ENCODE peak calls at places on chromosome 2, in nine cellular contexts. U is SJSA1; F is tibial nerve; T is tibial artery; A is PC-3; C is neural progenitor cell; I is uterus; Z is stomach; H is CD4-positive, alpha-beta memory T cell. X is an unnamed sample.
A peak's percentile ranks its signal among the peaks of the same experiment; 100 is the strongest.

GRCh38 chr2:6978991-6979390 is 61.8 kb downstream of the RNF144A start:
- DNase-seq in U (no peak), F (no peak), T (no peak), A (no peak), C (no peak), I (no peak), Z (no peak), H (no peak), X (no peak)

GRCh38 chr2:241114836-241115235 is 12.7 kb upstream of the MTERF4 start:
- DNase-seq in U (no peak), F (no peak), T (no peak), A (no peak), C (no peak), I (no peak), Z (no peak), H (no peak), X (no peak)

GRCh38 chr2:182164686-182165085 is 179.0 kb downstream of the PPP1R1C start:
- DNase-seq in U (no peak), F (no peak), T (no peak), A (no peak), C (no peak), I (no peak), Z (no peak), H (no peak), X (no peak)

GRCh38 chr2:31318360-31319336 is 84.7 kb downstream of the EHD3 start:
- DNase-seq in U (peak; percentile 82), F (no peak), T (peak; percentile 48), A (no peak), C (no peak), I (no peak), Z (no peak), H (peak; percentile 15), X (no peak)

GRCh38 chr2:99729104-99729503 is 239.3 kb upstream of the REV1 start:
- DNase-seq in U (no peak), F (no peak), T (no peak), A (no peak), C (no peak), I (no peak), Z (no peak), H (no peak), X (no peak)

GRCh38 chr2:179528576-179529069 is 264.0 kb upstream of the SESTD1 start:
- DNase-seq in U (no peak), F (no peak), T (no peak), A (no peak), C (no peak), I (no peak), Z (no peak), H (no peak), X (no peak)

GRCh38 chr2:168935810-168936581 is 34.9 kb downstream of the G6PC2 start:
- DNase-seq in U (no peak), F (no peak), T (no peak), A (peak; percentile 8), C (no peak), I (no peak), Z (no peak), H (no peak), X (no peak)

GRCh38 chr2:160308915-160309314 is 108.8 kb upstream of the ITGB6 start:
- DNase-seq in U (peak; percentile 95), F (no peak), T (no peak), A (peak; percentile 64), C (no peak), I (no peak), Z (no peak), H (no peak), X (no peak)

GRCh38 chr2:131056204-131056975 is 36.9 kb downstream of the FAM168B start:
- DNase-seq in U (peak; percentile 25), F (no peak), T (no peak), A (no peak), C (no peak), I (no peak), Z (no peak), H (no peak), X (no peak)

GRCh38 chr2:86645752-86646151 is 22.1 kb upstream of the RNF103 start:
- DNase-seq in U (no peak), F (no peak), T (no peak), A (no peak), C (no peak), I (no peak), Z (no peak), H (no peak), X (no peak)
- H3K27ac ChIP-seq in U (no peak overlapping the region), F (no peak overlapping the region), T (no peak overlapping the region), A (no peak overlapping the region), C (no peak overlapping the region), I (no peak overlapping the region), Z (no peak overlapping the region), H (no peak overlapping the region), X (no peak overlapping the region)

DNA sequence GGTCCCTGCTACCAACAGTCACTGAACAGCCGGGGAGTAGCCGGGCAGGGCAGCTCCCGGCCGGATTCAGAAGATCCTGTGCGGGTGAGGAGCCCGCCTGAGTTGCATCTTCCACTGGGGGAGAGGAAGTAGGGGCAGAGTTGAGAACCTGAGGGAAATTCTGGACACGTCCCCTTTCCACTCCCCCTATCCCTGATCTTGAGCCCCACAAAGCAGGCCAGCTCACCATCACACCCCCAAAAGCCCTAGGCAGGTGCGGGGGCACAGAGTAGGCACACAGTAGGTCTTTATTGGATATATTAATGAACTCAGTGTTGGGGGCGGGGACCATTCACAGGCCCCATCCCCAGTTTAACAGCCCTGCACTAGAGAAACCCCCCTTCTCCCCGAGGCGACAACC is 81.9 kb upstream of the UXS1 start:
- DNase-seq in U (no peak), F (no peak), T (no peak), A (no peak), C (no peak), I (no peak), Z (no peak), H (no peak), X (no peak)
- H3K27ac ChIP-seq in U (no peak overlapping the region), F (no peak overlapping the region), T (no peak overlapping the region), A (no peak overlapping the region), C (no peak overlapping the region), I (no peak overlapping the region), Z (no peak overlapping the region), H (no peak overlapping the region), X (no peak overlapping the region)

GRCh38 chr2:95053543-95053942 is 28.0 kb downstream of the MAL start:
- DNase-seq in U (no peak), F (no peak), T (no peak), A (no peak), C (no peak), I (no peak), Z (no peak), H (no peak), X (no peak)
- H3K27ac ChIP-seq in U (no peak overlapping the region), F (peak overlapping the region; percentile 0), T (no peak overlapping the region), A (no peak overlapping the region), C (no peak overlapping the region), I (no peak overlapping the region), Z (no peak overlapping the region), H (no peak overlapping the region), X (peak overlapping the region; percentile 64)

GRCh38 chr2:102278720-102279390 is 32.5 kb upstream of the IL1RL1 start:
- DNase-seq in U (no peak), F (no peak), T (no peak), A (no peak), C (peak; percentile 25), I (no peak), Z (no peak), H (no peak), X (no peak)
- H3K27ac ChIP-seq in U (no peak overlapping the region), F (no peak overlapping the region), T (no peak overlapping the region), A (no peak overlapping the region), C (peak overlapping the region; percentile 32), I (no peak overlapping the region), Z (no peak overlapping the region), H (no peak overlapping the region), X (no peak overlapping the region)

DNA sequence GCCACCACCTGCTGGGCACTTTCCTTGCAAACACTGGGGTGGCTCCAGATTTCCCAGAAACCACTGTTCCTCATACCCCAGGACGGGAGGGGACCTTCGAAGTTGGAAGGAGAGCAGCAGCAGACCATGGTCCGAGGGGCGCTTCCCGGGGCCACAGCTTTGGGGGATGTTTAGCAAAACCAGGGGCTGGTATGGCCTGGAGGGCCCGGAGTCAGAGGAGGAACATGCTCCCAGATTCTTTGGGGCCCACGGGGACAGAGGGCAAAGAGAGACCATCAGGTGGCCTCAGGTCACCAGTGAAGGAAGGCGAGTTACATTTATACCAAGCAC is 25.3 kb downstream of the HS6ST1 start:
- DNase-seq in U (no peak), F (no peak), T (no peak), A (no peak), C (no peak), I (no peak), Z (no peak), H (no peak), X (no peak)
- H3K27ac ChIP-seq in U (no peak overlapping the region), F (no peak overlapping the region), T (no peak overlapping the region), A (no peak overlapping the region), C (no peak overlapping the region), I (no peak overlapping the region), Z (peak overlapping the region; percentile 29), H (no peak overlapping the region), X (peak overlapping the region; percentile 53)

GRCh38 chr2:110675679-110676078 is 2.2 kb downstream of the BUB1 start:
- DNase-seq in U (no peak), F (no peak), T (no peak), A (peak; percentile 38), C (no peak), I (no peak), Z (no peak), H (no peak), X (no peak)
- H3K27ac ChIP-seq in U (no peak overlapping the region), F (no peak overlapping the region), T (no peak overlapping the region), A (peak overlapping the region; percentile 58), C (no peak overlapping the region), I (no peak overlapping the region), Z (no peak overlapping the region), H (no peak overlapping the region), X (no peak overlapping the region)

DNA sequence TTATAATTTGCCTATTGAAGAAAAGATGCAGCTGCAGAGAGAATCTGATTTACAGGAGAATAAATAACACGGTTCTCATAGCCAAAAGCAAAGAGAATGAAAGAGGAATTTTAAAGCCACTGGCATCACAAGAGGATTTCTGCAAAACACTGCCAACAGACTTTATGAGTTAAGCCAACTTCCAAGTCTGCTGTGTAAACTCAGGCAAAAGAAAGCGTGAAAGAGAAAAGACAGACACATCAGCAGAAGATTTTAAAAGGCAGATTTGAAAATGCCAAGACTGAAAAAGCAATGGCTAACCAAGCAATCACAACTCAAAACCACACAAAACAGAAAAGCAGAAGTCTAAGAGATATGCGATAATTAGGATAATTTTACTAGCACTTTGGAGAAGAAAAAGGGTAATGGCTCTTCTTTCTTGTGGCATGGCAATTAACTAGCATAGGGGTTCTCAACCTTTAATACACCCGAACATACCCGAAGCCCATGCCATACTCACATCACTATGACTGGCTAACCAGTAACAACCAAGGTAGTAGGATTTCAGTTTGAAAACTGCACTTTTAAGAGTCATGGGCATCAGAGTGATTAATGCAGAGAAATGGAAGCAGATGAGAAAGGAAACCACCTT is 4.9 kb downstream of the DARS1 start:
- DNase-seq in U (no peak), F (no peak), T (no peak), A (no peak), C (no peak), I (no peak), Z (no peak), H (no peak), X (no peak)
- H3K27ac ChIP-seq in U (no peak overlapping the region), F (no peak overlapping the region), T (no peak overlapping the region), A (no peak overlapping the region), C (no peak overlapping the region), I (no peak overlapping the region), Z (no peak overlapping the region), H (no peak overlapping the region), X (no peak overlapping the region)

X was measured in substantia nigra.